ENCODE peak calls at places on chromosomes 16 and 17, in eight cellular contexts. One of them, this sample, is unnamed.

GRCh38 chr17:74947041-74947754 is 11.5 kb downstream of the OTOP3 start:
- DNase-seq in epithelial cell of proximal tubule: no peak
- DNase-seq in RWPE1: no peak
- DNase-seq in GM23338: no peak
- DNase-seq in thoracic aorta: no peak
- DNase-seq in NB4: no peak
- DNase-seq in neural progenitor cell: no peak
- DNase-seq in lung: no peak
- DNase-seq in this sample: no peak

GRCh38 chr16:46765050-46765449 is 16.9 kb upstream of the MYLK3 start:
- DNase-seq in epithelial cell of proximal tubule: no peak
- DNase-seq in RWPE1: no peak
- DNase-seq in GM23338: no peak
- DNase-seq in thoracic aorta: no peak
- DNase-seq in NB4: peak
- DNase-seq in neural progenitor cell: no peak
- DNase-seq in lung: no peak
- DNase-seq in this sample: no peak

GRCh38 chr16:59067207-59067606 is 333.1 kb upstream of the GOT2 start:
- DNase-seq in epithelial cell of proximal tubule: peak
- DNase-seq in RWPE1: no peak
- DNase-seq in GM23338: no peak
- DNase-seq in thoracic aorta: no peak
- DNase-seq in NB4: peak
- DNase-seq in neural progenitor cell: no peak
- DNase-seq in lung: no peak
- DNase-seq in this sample: no peak

GRCh38 chr17:41692722-41693521 is 4.2 kb downstream of the EIF1 start:
- DNase-seq in epithelial cell of proximal tubule: no peak
- DNase-seq in RWPE1: no peak
- DNase-seq in GM23338: no peak
- DNase-seq in thoracic aorta: no peak
- DNase-seq in NB4: no peak
- DNase-seq in neural progenitor cell: no peak
- DNase-seq in lung: no peak
- DNase-seq in this sample: no peak

GRCh38 chr16:4938683-4939030 is 1.7 kb upstream of the PPL start:
- DNase-seq in epithelial cell of proximal tubule: no peak
- DNase-seq in RWPE1: no peak
- DNase-seq in GM23338: no peak
- DNase-seq in thoracic aorta: no peak
- DNase-seq in NB4: no peak
- DNase-seq in neural progenitor cell: no peak
- DNase-seq in lung: no peak
- DNase-seq in this sample: no peak

GRCh38 chr17:31003225-31003866 is 32.5 kb downstream of the RNF135 start:
- DNase-seq in epithelial cell of proximal tubule: no peak
- DNase-seq in RWPE1: no peak
- DNase-seq in GM23338: no peak
- DNase-seq in thoracic aorta: no peak
- DNase-seq in NB4: no peak
- DNase-seq in neural progenitor cell: no peak
- DNase-seq in lung: no peak
- DNase-seq in this sample: no peak

GRCh38 chr16:3963203-3963602 is 82.7 kb upstream of the CREBBP start:
- DNase-seq in epithelial cell of proximal tubule: no peak
- DNase-seq in RWPE1: no peak
- DNase-seq in GM23338: peak
- DNase-seq in thoracic aorta: no peak
- DNase-seq in NB4: no peak
- DNase-seq in neural progenitor cell: no peak
- DNase-seq in lung: no peak
- DNase-seq in this sample: no peak

GRCh38 chr17:15377200-15377599 is 35.8 kb upstream of the TEKT3 start:
- DNase-seq in epithelial cell of proximal tubule: no peak
- DNase-seq in RWPE1: no peak
- DNase-seq in GM23338: no peak
- DNase-seq in thoracic aorta: no peak
- DNase-seq in NB4: no peak
- DNase-seq in neural progenitor cell: no peak
- DNase-seq in lung: no peak
- DNase-seq in this sample: no peak

GRCh38 chr17:63477471-63478440 is 895 bp downstream of the ACE start:
- DNase-seq in epithelial cell of proximal tubule: no peak
- DNase-seq in RWPE1: no peak
- DNase-seq in GM23338: no peak
- DNase-seq in thoracic aorta: no peak
- DNase-seq in NB4: peak
- DNase-seq in neural progenitor cell: no peak
- DNase-seq in lung: no peak
- DNase-seq in this sample: no peak

GRCh38 chr17:28972437-28972836 is 21.1 kb upstream of the PHF12 start:
- DNase-seq in epithelial cell of proximal tubule: no peak
- DNase-seq in RWPE1: no peak
- DNase-seq in GM23338: no peak
- DNase-seq in thoracic aorta: no peak
- DNase-seq in NB4: no peak
- DNase-seq in neural progenitor cell: no peak
- DNase-seq in lung: no peak
- DNase-seq in this sample: no peak

GRCh38 chr17:28975634-28976033 is 24.3 kb upstream of the PHF12 start:
- DNase-seq in epithelial cell of proximal tubule: no peak
- DNase-seq in RWPE1: no peak
- DNase-seq in GM23338: no peak
- DNase-seq in thoracic aorta: no peak
- DNase-seq in NB4: no peak
- DNase-seq in neural progenitor cell: no peak
- DNase-seq in lung: no peak
- DNase-seq in this sample: no peak

GRCh38 chr17:28975031-28975430 is 23.7 kb upstream of the PHF12 start:
- DNase-seq in epithelial cell of proximal tubule: no peak
- DNase-seq in RWPE1: no peak
- DNase-seq in GM23338: no peak
- DNase-seq in thoracic aorta: no peak
- DNase-seq in NB4: no peak
- DNase-seq in neural progenitor cell: no peak
- DNase-seq in lung: no peak
- DNase-seq in this sample: no peak

GRCh38 chr17:28974451-28974850 is 23.1 kb upstream of the PHF12 start:
- DNase-seq in epithelial cell of proximal tubule: no peak
- DNase-seq in RWPE1: no peak
- DNase-seq in GM23338: no peak
- DNase-seq in thoracic aorta: no peak
- DNase-seq in NB4: no peak
- DNase-seq in neural progenitor cell: no peak
- DNase-seq in lung: no peak
- DNase-seq in this sample: no peak

DNA sequence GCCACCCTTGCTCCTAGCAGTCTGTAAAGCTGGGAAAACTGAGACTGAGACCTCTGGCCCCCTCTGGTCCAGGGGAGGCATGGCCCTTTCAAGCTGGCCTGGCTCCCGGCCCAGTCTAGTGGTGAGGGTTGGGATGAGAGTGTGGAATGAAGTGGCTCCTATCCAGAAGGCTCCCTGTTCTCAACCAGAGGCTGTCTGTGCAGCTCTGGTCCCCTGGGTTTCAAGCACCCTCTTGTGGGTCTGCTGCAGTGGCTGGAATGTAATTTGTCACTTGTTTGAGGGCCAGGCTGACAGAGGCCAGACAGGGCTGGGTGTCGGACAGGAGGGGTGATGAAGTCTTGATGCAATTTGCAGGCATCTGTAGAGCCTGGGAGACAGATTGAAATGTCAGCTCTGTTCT is 22.1 kb upstream of the PHF12 start:
- DNase-seq in epithelial cell of proximal tubule: no peak
- DNase-seq in RWPE1: no peak
- DNase-seq in GM23338: no peak
- DNase-seq in thoracic aorta: no peak
- DNase-seq in NB4: no peak
- DNase-seq in neural progenitor cell: no peak
- DNase-seq in lung: peak
- DNase-seq in this sample: no peak
- TF ChIP-seq CTCF in epithelial cell of proximal tubule: no peak
- TF ChIP-seq CTCF in RWPE1: no peak
- TF ChIP-seq CTCF in GM23338: no peak
- TF ChIP-seq CTCF in thoracic aorta: no peak
- TF ChIP-seq CTCF in NB4: no peak
- TF ChIP-seq CTCF in neural progenitor cell: no peak
- TF ChIP-seq CTCF in lung: no peak
- TF ChIP-seq CTCF in this sample: no peak

GRCh38 chr17:80946449-80946848 is 45.2 kb upstream of the CHMP6 start:
- DNase-seq in epithelial cell of proximal tubule: no peak
- DNase-seq in RWPE1: no peak
- DNase-seq in GM23338: no peak
- DNase-seq in thoracic aorta: no peak
- DNase-seq in NB4: no peak
- DNase-seq in neural progenitor cell: no peak
- DNase-seq in lung: no peak
- DNase-seq in this sample: no peak
- TF ChIP-seq CTCF in epithelial cell of proximal tubule: no peak
- TF ChIP-seq CTCF in RWPE1: no peak
- TF ChIP-seq CTCF in GM23338: no peak
- TF ChIP-seq CTCF in thoracic aorta: no peak
- TF ChIP-seq CTCF in NB4: no peak
- TF ChIP-seq CTCF in neural progenitor cell: no peak
- TF ChIP-seq CTCF in lung: no peak
- TF ChIP-seq CTCF in this sample: no peak

DNA sequence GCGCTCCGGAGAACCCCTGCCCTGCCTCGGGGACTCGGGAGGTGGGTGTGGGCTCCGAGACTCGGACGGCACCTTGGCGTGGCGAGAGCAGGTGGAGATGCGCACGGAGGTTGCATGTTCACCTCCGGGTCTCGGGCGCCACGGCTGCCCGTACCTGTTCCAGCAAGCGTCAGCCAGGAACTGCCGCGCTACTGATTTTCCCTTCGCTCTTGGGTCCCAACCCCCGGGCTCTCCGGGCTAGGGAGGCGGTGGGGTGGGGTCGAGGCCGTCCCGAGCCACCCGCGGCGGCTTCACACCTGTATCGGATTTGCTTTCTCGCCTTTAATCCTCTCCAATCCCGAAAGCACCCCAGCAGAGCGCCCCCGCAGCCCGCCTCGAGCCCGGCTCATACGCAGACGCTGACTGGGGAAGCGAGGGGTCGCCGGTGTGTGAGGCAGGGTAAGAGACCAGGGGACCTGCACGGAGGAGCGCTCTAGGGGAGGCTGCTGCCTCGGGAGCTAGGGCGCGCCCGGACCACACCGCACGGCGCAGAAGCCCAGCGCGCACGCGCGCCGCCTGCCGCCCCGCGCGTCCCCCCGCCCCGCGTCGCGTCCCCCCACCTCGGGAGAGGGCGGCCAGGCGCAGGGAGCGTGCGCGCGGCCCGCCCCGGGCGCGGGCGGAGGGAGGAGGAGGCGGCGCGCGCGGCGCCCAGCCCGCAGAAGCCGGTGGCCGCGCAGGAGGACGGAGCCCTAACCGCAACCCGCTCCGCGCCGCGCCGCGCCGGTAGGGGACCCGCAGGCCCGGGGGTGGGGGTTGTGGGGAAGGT is at the start of gene DUSP14:
- DNase-seq in epithelial cell of proximal tubule: no peak
- DNase-seq in RWPE1: peak
- DNase-seq in GM23338: peak
- DNase-seq in thoracic aorta: no peak
- DNase-seq in NB4: peak
- DNase-seq in neural progenitor cell: peak
- DNase-seq in lung: peak
- DNase-seq in this sample: no peak
- TF ChIP-seq CTCF in epithelial cell of proximal tubule: peak
- TF ChIP-seq CTCF in RWPE1: no peak
- TF ChIP-seq CTCF in GM23338: peak
- TF ChIP-seq CTCF in thoracic aorta: no peak
- TF ChIP-seq CTCF in NB4: peak
- TF ChIP-seq CTCF in neural progenitor cell: peak
- TF ChIP-seq CTCF in lung: no peak
- TF ChIP-seq CTCF in this sample: no peak

GRCh38 chr17:36593651-36594316 is 2.1 kb downstream of the DHRS11 start:
- DNase-seq in epithelial cell of proximal tubule: no peak
- DNase-seq in RWPE1: no peak
- DNase-seq in GM23338: no peak
- DNase-seq in thoracic aorta: no peak
- DNase-seq in NB4: no peak
- DNase-seq in neural progenitor cell: no peak
- DNase-seq in lung: no peak
- DNase-seq in this sample: no peak

GRCh38 chr17:36592316-36592710 is 634 bp downstream of the DHRS11 start:
- DNase-seq in epithelial cell of proximal tubule: no peak
- DNase-seq in RWPE1: peak
- DNase-seq in GM23338: peak
- DNase-seq in thoracic aorta: no peak
- DNase-seq in NB4: peak
- DNase-seq in neural progenitor cell: peak
- DNase-seq in lung: no peak
- DNase-seq in this sample: no peak

GRCh38 chr17:36590082-36590481 is 1.6 kb upstream of the DHRS11 start:
- DNase-seq in epithelial cell of proximal tubule: no peak
- DNase-seq in RWPE1: no peak
- DNase-seq in GM23338: no peak
- DNase-seq in thoracic aorta: no peak
- DNase-seq in NB4: peak
- DNase-seq in neural progenitor cell: no peak
- DNase-seq in lung: no peak
- DNase-seq in this sample: no peak

GRCh38 chr17:36592711-36593321 is 1.1 kb downstream of the DHRS11 start:
- DNase-seq in epithelial cell of proximal tubule: no peak
- DNase-seq in RWPE1: no peak
- DNase-seq in GM23338: peak
- DNase-seq in thoracic aorta: no peak
- DNase-seq in NB4: no peak
- DNase-seq in neural progenitor cell: no peak
- DNase-seq in lung: no peak
- DNase-seq in this sample: no peak

GRCh38 chr17:36591434-36592315 is at the start of gene DHRS11:
- DNase-seq in epithelial cell of proximal tubule: no peak
- DNase-seq in RWPE1: peak
- DNase-seq in GM23338: peak
- DNase-seq in thoracic aorta: peak
- DNase-seq in NB4: peak
- DNase-seq in neural progenitor cell: peak
- DNase-seq in lung: peak
- DNase-seq in this sample: peak
- TF ChIP-seq CTCF in epithelial cell of proximal tubule: no peak
- TF ChIP-seq CTCF in RWPE1: no peak
- TF ChIP-seq CTCF in GM23338: peak
- TF ChIP-seq CTCF in thoracic aorta: no peak
- TF ChIP-seq CTCF in NB4: no peak
- TF ChIP-seq CTCF in neural progenitor cell: no peak
- TF ChIP-seq CTCF in lung: no peak
- TF ChIP-seq CTCF in this sample: no peak